ENCODE peak calls at places on chromosomes 11 and 22, in ten cellular contexts. One of them, this sample, is unnamed.

GRCh38 chr11:8252946-8253345 is 10.7 kb downstream of the LMO1 start:
- DNase-seq in fibroblast of mammary gland: no peak
- DNase-seq in iPS DF 6.9: no peak
- DNase-seq in AG04450: no peak
- DNase-seq in astrocyte of the spinal cord: no peak
- DNase-seq in GM06990: no peak
- DNase-seq in RWPE2: no peak
- DNase-seq in pancreas: no peak
- DNase-seq in BJ: no peak
- DNase-seq in skeletal muscle cell: no peak
- DNase-seq in this sample: no peak

GRCh38 chr11:102223859-102224258 is 93.4 kb upstream of the BIRC3 start:
- DNase-seq in AG04450: no peak
- DNase-seq in pancreas: no peak
- DNase-seq in BJ: no peak
- DNase-seq in RWPE2: no peak
- DNase-seq in iPS DF 6.9: no peak
- DNase-seq in fibroblast of mammary gland: no peak
- DNase-seq in skeletal muscle cell: no peak
- DNase-seq in GM06990: no peak
- DNase-seq in astrocyte of the spinal cord: no peak
- DNase-seq in this sample: peak; percentile 79

GRCh38 chr11:67213251-67213650 is 53.0 kb upstream of the GRK2 start:
- DNase-seq in skeletal muscle cell: no peak
- DNase-seq in astrocyte of the spinal cord: no peak
- DNase-seq in AG04450: no peak
- DNase-seq in RWPE2: no peak
- DNase-seq in BJ: no peak
- DNase-seq in GM06990: peak; percentile 41
- DNase-seq in iPS DF 6.9: no peak
- DNase-seq in fibroblast of mammary gland: no peak
- DNase-seq in pancreas: no peak
- DNase-seq in this sample: no peak

GRCh38 chr11:111718436-111719325 is 47.5 kb downstream of the PPP2R1B start:
- DNase-seq in RWPE2: no peak
- DNase-seq in skeletal muscle cell: peak; percentile 40
- DNase-seq in AG04450: no peak
- DNase-seq in GM06990: no peak
- DNase-seq in fibroblast of mammary gland: peak; percentile 70
- DNase-seq in pancreas: peak; percentile 41
- DNase-seq in iPS DF 6.9: no peak
- DNase-seq in BJ: no peak
- DNase-seq in astrocyte of the spinal cord: peak; percentile 90
- DNase-seq in this sample: no peak

GRCh38 chr11:2419638-2420501 is 19.3 kb downstream of the TSSC4 start:
- DNase-seq in AG04450: peak; percentile 47
- DNase-seq in iPS DF 6.9: peak; percentile 60
- DNase-seq in BJ: no peak
- DNase-seq in RWPE2: no peak
- DNase-seq in pancreas: peak; percentile 80
- DNase-seq in GM06990: peak; percentile 73
- DNase-seq in fibroblast of mammary gland: peak; percentile 74
- DNase-seq in astrocyte of the spinal cord: peak; percentile 80
- DNase-seq in skeletal muscle cell: peak; percentile 28
- DNase-seq in this sample: no peak

GRCh38 chr22:49403102-49403501 is 424.6 kb downstream of the BRD1 start:
- DNase-seq in AG04450: no peak
- DNase-seq in iPS DF 6.9: no peak
- DNase-seq in BJ: no peak
- DNase-seq in pancreas: no peak
- DNase-seq in GM06990: no peak
- DNase-seq in fibroblast of mammary gland: no peak
- DNase-seq in RWPE2: no peak
- DNase-seq in skeletal muscle cell: no peak
- DNase-seq in astrocyte of the spinal cord: no peak
- DNase-seq in this sample: no peak

GRCh38 chr11:46333129-46333947 is 13.9 kb upstream of the DGKZ start:
- DNase-seq in skeletal muscle cell: no peak
- DNase-seq in RWPE2: no peak
- DNase-seq in fibroblast of mammary gland: no peak
- DNase-seq in iPS DF 6.9: no peak
- DNase-seq in astrocyte of the spinal cord: no peak
- DNase-seq in BJ: no peak
- DNase-seq in pancreas: no peak
- DNase-seq in AG04450: no peak
- DNase-seq in GM06990: no peak
- DNase-seq in this sample: no peak

GRCh38 chr11:108122166-108122628 is 830 bp downstream of the ACAT1 start:
- DNase-seq in BJ: no peak
- DNase-seq in AG04450: no peak
- DNase-seq in astrocyte of the spinal cord: peak; percentile 31
- DNase-seq in pancreas: no peak
- DNase-seq in GM06990: no peak
- DNase-seq in iPS DF 6.9: no peak
- DNase-seq in fibroblast of mammary gland: peak; percentile 61
- DNase-seq in skeletal muscle cell: no peak
- DNase-seq in RWPE2: no peak
- DNase-seq in this sample: no peak

GRCh38 chr11:11178671-11179070 is 174.4 kb downstream of the CSNK2A3 start:
- DNase-seq in AG04450: no peak
- DNase-seq in RWPE2: no peak
- DNase-seq in pancreas: no peak
- DNase-seq in iPS DF 6.9: no peak
- DNase-seq in skeletal muscle cell: no peak
- DNase-seq in BJ: no peak
- DNase-seq in GM06990: no peak
- DNase-seq in fibroblast of mammary gland: no peak
- DNase-seq in astrocyte of the spinal cord: no peak
- DNase-seq in this sample: no peak

GRCh38 chr11:113553905-113554304 is 78.7 kb upstream of the DRD2 start:
- DNase-seq in fibroblast of mammary gland: no peak
- DNase-seq in AG04450: no peak
- DNase-seq in skeletal muscle cell: no peak
- DNase-seq in iPS DF 6.9: no peak
- DNase-seq in BJ: no peak
- DNase-seq in GM06990: no peak
- DNase-seq in RWPE2: no peak
- DNase-seq in pancreas: no peak
- DNase-seq in astrocyte of the spinal cord: no peak
- DNase-seq in this sample: no peak

GRCh38 chr22:23070418-23071162 is at the start of gene GNAZ:
- DNase-seq in BJ: no peak
- DNase-seq in fibroblast of mammary gland: no peak
- DNase-seq in GM06990: peak; percentile 32
- DNase-seq in iPS DF 6.9: no peak
- DNase-seq in RWPE2: peak; percentile 49
- DNase-seq in pancreas: peak; percentile 53
- DNase-seq in AG04450: no peak
- DNase-seq in astrocyte of the spinal cord: no peak
- DNase-seq in skeletal muscle cell: no peak
- DNase-seq in this sample: no peak

GRCh38 chr11:79441159-79441875 is 487 bp upstream of the TENM4 start:
- DNase-seq in RWPE2: no peak
- DNase-seq in GM06990: peak; percentile 1
- DNase-seq in astrocyte of the spinal cord: peak; percentile 56
- DNase-seq in AG04450: no peak
- DNase-seq in iPS DF 6.9: no peak
- DNase-seq in skeletal muscle cell: no peak
- DNase-seq in pancreas: no peak
- DNase-seq in BJ: no peak
- DNase-seq in fibroblast of mammary gland: peak; percentile 23
- DNase-seq in this sample: no peak

GRCh38 chr11:73306069-73306468 is 2.0 kb upstream of the ARHGEF17 start:
- DNase-seq in AG04450: no peak
- DNase-seq in iPS DF 6.9: no peak
- DNase-seq in GM06990: no peak
- DNase-seq in fibroblast of mammary gland: no peak
- DNase-seq in RWPE2: no peak
- DNase-seq in astrocyte of the spinal cord: no peak
- DNase-seq in BJ: no peak
- DNase-seq in pancreas: no peak
- DNase-seq in skeletal muscle cell: no peak
- DNase-seq in this sample: no peak

GRCh38 chr22:38755155-38755910 is 465 bp downstream of the SUN2 start:
- DNase-seq in BJ: no peak
- DNase-seq in iPS DF 6.9: no peak
- DNase-seq in GM06990: peak; percentile 70
- DNase-seq in pancreas: peak; percentile 99
- DNase-seq in skeletal muscle cell: no peak
- DNase-seq in astrocyte of the spinal cord: peak; percentile 59
- DNase-seq in AG04450: no peak
- DNase-seq in RWPE2: no peak
- DNase-seq in fibroblast of mammary gland: peak; percentile 73
- DNase-seq in this sample: no peak

GRCh38 chr11:112613051-112613972 is 347.9 kb upstream of the NCAM1 start:
- DNase-seq in AG04450: no peak
- DNase-seq in GM06990: no peak
- DNase-seq in RWPE2: peak; percentile 79
- DNase-seq in skeletal muscle cell: no peak
- DNase-seq in pancreas: peak; percentile 51
- DNase-seq in astrocyte of the spinal cord: peak; percentile 75
- DNase-seq in fibroblast of mammary gland: peak; percentile 33
- DNase-seq in iPS DF 6.9: no peak
- DNase-seq in BJ: peak; percentile 3
- DNase-seq in this sample: peak; percentile 42

GRCh38 chr11:46369458-46370152 is 11.9 kb upstream of the MDK start:
- DNase-seq in RWPE2: no peak
- DNase-seq in astrocyte of the spinal cord: peak; percentile 72
- DNase-seq in pancreas: peak; percentile 57
- DNase-seq in AG04450: peak; percentile 46
- DNase-seq in BJ: no peak
- DNase-seq in iPS DF 6.9: no peak
- DNase-seq in fibroblast of mammary gland: peak; percentile 67
- DNase-seq in GM06990: no peak
- DNase-seq in skeletal muscle cell: no peak
- DNase-seq in this sample: no peak

GRCh38 chr22:37519268-37520195 is at the start of gene CARD10:
- DNase-seq in fibroblast of mammary gland: no peak
- DNase-seq in AG04450: no peak
- DNase-seq in iPS DF 6.9: no peak
- DNase-seq in GM06990: no peak
- DNase-seq in skeletal muscle cell: no peak
- DNase-seq in pancreas: peak; percentile 75
- DNase-seq in astrocyte of the spinal cord: no peak
- DNase-seq in BJ: no peak
- DNase-seq in RWPE2: peak; percentile 61
- DNase-seq in this sample: no peak

DNA sequence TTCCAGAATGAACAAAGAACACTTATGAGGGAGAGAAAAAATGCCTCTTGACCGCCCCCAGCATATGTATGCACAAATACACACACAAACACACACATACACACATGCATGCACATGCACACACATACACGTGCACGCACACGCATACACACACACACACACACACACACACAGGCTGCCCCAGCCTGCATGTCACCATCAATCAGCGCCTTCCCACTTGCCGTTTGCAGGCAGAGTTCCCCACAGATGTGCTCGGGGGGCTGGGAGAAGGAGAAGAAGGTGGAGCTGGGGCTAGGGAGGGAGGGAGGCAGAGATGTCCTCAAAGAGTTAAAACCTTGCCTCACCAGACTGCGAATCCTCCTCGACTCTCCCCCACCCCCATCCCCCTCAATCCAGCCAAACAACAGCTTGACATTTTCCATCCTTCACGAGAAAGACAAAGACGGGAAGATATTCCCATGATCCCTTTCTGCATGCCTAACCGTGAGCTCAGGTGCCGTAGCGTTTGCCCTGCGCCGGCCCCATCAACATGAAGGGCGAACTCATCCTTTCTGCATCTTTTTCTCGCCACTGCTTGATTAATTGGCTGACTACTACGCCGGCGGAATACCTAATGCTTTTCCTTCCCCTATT is 365.5 kb downstream of the MIAT start:
- DNase-seq in skeletal muscle cell: no peak
- DNase-seq in fibroblast of mammary gland: no peak
- DNase-seq in AG04450: no peak
- DNase-seq in GM06990: no peak
- DNase-seq in astrocyte of the spinal cord: no peak
- DNase-seq in iPS DF 6.9: no peak
- DNase-seq in pancreas: no peak
- DNase-seq in RWPE2: no peak
- DNase-seq in BJ: no peak
- DNase-seq in this sample: no peak
- H3K4me3 ChIP-seq in skeletal muscle cell: no peak overlapping the region
- H3K4me3 ChIP-seq in fibroblast of mammary gland: no peak overlapping the region
- H3K4me3 ChIP-seq in AG04450: no peak overlapping the region
- H3K4me3 ChIP-seq in GM06990: no peak overlapping the region
- H3K4me3 ChIP-seq in astrocyte of the spinal cord: no peak overlapping the region
- H3K4me3 ChIP-seq in iPS DF 6.9: no peak overlapping the region
- H3K4me3 ChIP-seq in pancreas: no peak overlapping the region
- H3K4me3 ChIP-seq in RWPE2: no peak overlapping the region
- H3K4me3 ChIP-seq in BJ: no peak overlapping the region
- H3K4me3 ChIP-seq in this sample: no peak overlapping the region

GRCh38 chr22:31139066-31139465 is 1.2 kb downstream of the PLA2G3 start:
- DNase-seq in astrocyte of the spinal cord: no peak
- DNase-seq in pancreas: no peak
- DNase-seq in GM06990: no peak
- DNase-seq in fibroblast of mammary gland: no peak
- DNase-seq in RWPE2: no peak
- DNase-seq in AG04450: no peak
- DNase-seq in iPS DF 6.9: no peak
- DNase-seq in skeletal muscle cell: no peak
- DNase-seq in BJ: no peak
- DNase-seq in this sample: no peak
- H3K4me3 ChIP-seq in astrocyte of the spinal cord: no peak overlapping the region
- H3K4me3 ChIP-seq in pancreas: no peak overlapping the region
- H3K4me3 ChIP-seq in GM06990: no peak overlapping the region
- H3K4me3 ChIP-seq in fibroblast of mammary gland: no peak overlapping the region
- H3K4me3 ChIP-seq in RWPE2: no peak overlapping the region
- H3K4me3 ChIP-seq in AG04450: no peak overlapping the region
- H3K4me3 ChIP-seq in iPS DF 6.9: peak overlapping the region; percentile 45
- H3K4me3 ChIP-seq in skeletal muscle cell: no peak overlapping the region
- H3K4me3 ChIP-seq in BJ: no peak overlapping the region
- H3K4me3 ChIP-seq in this sample: no peak overlapping the region

GRCh38 chr11:13209379-13209778 is 68.2 kb upstream of the BMAL1 start:
- DNase-seq in AG04450: no peak
- DNase-seq in GM06990: no peak
- DNase-seq in astrocyte of the spinal cord: no peak
- DNase-seq in RWPE2: no peak
- DNase-seq in skeletal muscle cell: no peak
- DNase-seq in pancreas: no peak
- DNase-seq in iPS DF 6.9: no peak
- DNase-seq in BJ: no peak
- DNase-seq in fibroblast of mammary gland: no peak
- DNase-seq in this sample: no peak
- H3K4me3 ChIP-seq in AG04450: no peak overlapping the region
- H3K4me3 ChIP-seq in GM06990: no peak overlapping the region
- H3K4me3 ChIP-seq in astrocyte of the spinal cord: no peak overlapping the region
- H3K4me3 ChIP-seq in RWPE2: no peak overlapping the region
- H3K4me3 ChIP-seq in skeletal muscle cell: no peak overlapping the region
- H3K4me3 ChIP-seq in pancreas: no peak overlapping the region
- H3K4me3 ChIP-seq in iPS DF 6.9: no peak overlapping the region
- H3K4me3 ChIP-seq in BJ: no peak overlapping the region
- H3K4me3 ChIP-seq in fibroblast of mammary gland: no peak overlapping the region
- H3K4me3 ChIP-seq in this sample: no peak overlapping the region

DNA sequence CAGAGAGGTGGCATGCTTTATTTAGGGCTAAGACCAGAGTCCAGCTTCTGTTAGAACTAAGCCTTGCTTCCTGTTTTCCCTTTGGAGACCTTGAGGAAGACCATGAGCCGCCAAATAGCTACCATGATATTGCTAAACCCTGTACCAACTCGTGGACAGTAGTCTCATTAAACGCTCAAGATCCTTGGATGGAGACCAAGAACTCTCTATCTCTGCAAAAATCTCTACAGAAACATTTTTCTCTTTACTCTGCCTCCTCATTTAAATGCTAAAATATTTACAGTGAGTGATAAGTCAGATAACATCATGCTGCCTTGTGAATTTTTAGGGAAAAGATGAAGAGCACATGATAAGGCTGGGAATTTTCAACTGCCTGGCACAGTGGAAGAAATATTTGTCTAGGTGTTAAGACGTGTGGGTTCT is 197.8 kb downstream of the MAML2 start:
- DNase-seq in pancreas: no peak
- DNase-seq in fibroblast of mammary gland: peak; percentile 41
- DNase-seq in skeletal muscle cell: peak; percentile 23
- DNase-seq in astrocyte of the spinal cord: no peak
- DNase-seq in iPS DF 6.9: no peak
- DNase-seq in GM06990: no peak
- DNase-seq in RWPE2: no peak
- DNase-seq in BJ: peak; percentile 70
- DNase-seq in AG04450: no peak
- DNase-seq in this sample: no peak
- H3K4me3 ChIP-seq in pancreas: no peak overlapping the region
- H3K4me3 ChIP-seq in fibroblast of mammary gland: no peak overlapping the region
- H3K4me3 ChIP-seq in skeletal muscle cell: no peak overlapping the region
- H3K4me3 ChIP-seq in astrocyte of the spinal cord: no peak overlapping the region
- H3K4me3 ChIP-seq in iPS DF 6.9: no peak overlapping the region
- H3K4me3 ChIP-seq in GM06990: no peak overlapping the region
- H3K4me3 ChIP-seq in RWPE2: no peak overlapping the region
- H3K4me3 ChIP-seq in BJ: no peak overlapping the region
- H3K4me3 ChIP-seq in AG04450: no peak overlapping the region
- H3K4me3 ChIP-seq in this sample: no peak overlapping the region

This sample was measured in keratinocyte.